ENCODE peak calls at places on chromosomes 4 and X, in six cellular contexts. Z is hypothalamus; J is nephron progenitor cell; A is kidney tubule cell; G is activated CD8-positive, alpha-beta memory T cell treated with anti-CD3 and anti-CD28 coated beads for 24 hours; V is HFF-Myc. K is an unnamed sample.

GRCh38 chr4:121358473-121358872 is 22.3 kb downstream of the QRFPR start:
- DNase-seq in G (no peak), V (peak; percentile 38), Z (no peak), A (peak; percentile 35), J (no peak), K (no peak)

GRCh38 chrX:39633293-39633692 is 464.5 kb downstream of the BCOR start:
- DNase-seq in G (no peak), J (no peak), A (peak; percentile 34), V (no peak), Z (no peak), K (no peak)

GRCh38 chrX:33086886-33087285 is 124.5 kb downstream of the DMD start:
- DNase-seq in A (no peak), V (no peak), G (no peak), Z (no peak), J (no peak), K (no peak)

GRCh38 chrX:110563276-110563675 is 204.6 kb downstream of the RTL9 start:
- DNase-seq in A (peak; percentile 73), J (no peak), V (no peak), Z (no peak), G (no peak), K (no peak)

GRCh38 chr4:28675582-28675981 is 1814.9 kb downstream of the STIM2 start:
- DNase-seq in J (no peak), Z (no peak), G (no peak), A (no peak), V (no peak), K (no peak)

GRCh38 chr4:151991001-151991883 is 230.4 kb upstream of the GATB start:
- DNase-seq in J (no peak), A (no peak), G (no peak), Z (no peak), V (no peak), K (no peak)

GRCh38 chrX:82676386-82676785 is 831.7 kb upstream of the POU3F4 start:
- DNase-seq in Z (no peak), G (no peak), A (no peak), V (no peak), J (no peak), K (no peak)

GRCh38 chrX:97215166-97215565 is 331.5 kb downstream of the RPA4 start:
- DNase-seq in G (no peak), Z (no peak), A (no peak), V (no peak), J (no peak), K (no peak)

GRCh38 chr4:113052379-113052951 is 3.0 kb downstream of the ANK2 start:
- DNase-seq in V (no peak), G (no peak), J (no peak), Z (no peak), A (peak; percentile 64), K (no peak)

GRCh38 chr4:181659202-181659601 is 584.0 kb upstream of the TENM3 start:
- DNase-seq in Z (no peak), J (no peak), A (no peak), G (no peak), V (no peak), K (no peak)

GRCh38 chrX:136534131-136534530 is 2.1 kb downstream of the VGLL1 start:
- DNase-seq in V (no peak), Z (no peak), G (no peak), A (no peak), J (no peak), K (no peak)

GRCh38 chrX:47229427-47229826 is 3.4 kb upstream of the USP11 start:
- DNase-seq in Z (no peak), J (no peak), V (no peak), G (no peak), A (no peak), K (no peak)

GRCh38 chr4:1285790-1286553 is 3.7 kb upstream of the MAEA start:
- DNase-seq in J (no peak), Z (no peak), V (no peak), G (peak; percentile 70), A (peak; percentile 33), K (no peak)

GRCh38 chrX:150548684-150549083 is 19.7 kb upstream of the MTM1 start:
- DNase-seq in G (no peak), Z (no peak), V (no peak), J (no peak), A (peak; percentile 64), K (no peak)

GRCh38 chrX:143437439-143437838 is 79.8 kb downstream of the SPANXN3 start:
- DNase-seq in V (no peak), Z (no peak), G (no peak), J (peak; percentile 4), A (peak; percentile 53), K (no peak)

GRCh38 chrX:70016513-70016912 is 33.2 kb downstream of the AWAT2 start:
- DNase-seq in J (no peak), Z (no peak), A (no peak), V (no peak), G (no peak), K (no peak)

GRCh38 chr4:129093173-129093974 is at the start of gene SCLT1:
- DNase-seq in J (peak; percentile 94), G (peak; percentile 97), Z (peak; percentile 70), V (peak; percentile 96), A (peak; percentile 99), K (peak; percentile 72)

GRCh38 chr4:100497729-100498250 is 20.0 kb downstream of the EMCN start:
- DNase-seq in Z (no peak), A (no peak), V (no peak), J (no peak), G (no peak), K (no peak)

GRCh38 chr4:185238261-185238681 is 28.9 kb downstream of the SNX25 start:
- DNase-seq in G (no peak), Z (no peak), J (no peak), A (no peak), V (no peak), K (no peak)

GRCh38 chr4:82450966-82451755 is 20.8 kb downstream of the ENOPH1 start:
- DNase-seq in A (no peak), J (no peak), G (no peak), V (no peak), Z (no peak), K (no peak)

GRCh38 chrX:40273356-40274050 is 175.7 kb upstream of the BCOR start:
- DNase-seq in G (no peak), J (no peak), Z (no peak), V (no peak), A (no peak), K (no peak)

GRCh38 chrX:34563809-34564208 is 93.3 kb downstream of the TMEM47 start:
- DNase-seq in G (no peak), A (peak; percentile 59), V (no peak), J (no peak), Z (no peak), K (no peak)

GRCh38 chr4:88964450-88964849 is 92.5 kb downstream of the FAM13A start:
- DNase-seq in J (no peak), V (no peak), G (no peak), A (peak; percentile 57), Z (no peak), K (no peak)

GRCh38 chr4:16120720-16121119 is 36.9 kb upstream of the PROM1 start:
- DNase-seq in Z (no peak), G (no peak), V (no peak), A (peak; percentile 32), J (no peak), K (no peak)

GRCh38 chr4:144208074-144208473 is 67.6 kb upstream of the GYPA start:
- DNase-seq in J (no peak), Z (no peak), G (no peak), V (no peak), A (no peak), K (no peak)

GRCh38 chr4:82599336-82599735 is 37.5 kb upstream of the TMEM150C start:
- DNase-seq in J (no peak), G (no peak), A (no peak), Z (no peak), V (no peak), K (no peak)